ENCODE peak calls at places on chromosomes 4 and X, in five cellular contexts. D is esophagus squamous epithelium, T is ovary, Y is right atrium auricular region, F is sigmoid colon. I is an unnamed sample.

GRCh38 chr4:84927428-84927827 is 39.1 kb downstream of the WDFY3 start:
- DNase-seq in F (no peak), D (no peak), Y (no peak), T (no peak), I (no peak)

GRCh38 chr4:115596265-115597001 is 483.0 kb upstream of the NDST4 start:
- DNase-seq in Y (no peak), T (no peak), D (no peak), F (no peak), I (no peak)

GRCh38 chr4:139530833-139531427 is 25.1 kb downstream of the SETD7 start:
- DNase-seq in D (no peak), F (no peak), Y (no peak), T (no peak), I (no peak)

GRCh38 chrX:143571521-143571920 is 54.2 kb upstream of the SPANXN3 start:
- DNase-seq in D (no peak), F (no peak), T (no peak), Y (no peak), I (no peak)

GRCh38 chr4:185395255-185395955 is at the start of gene LRP2BP:
- DNase-seq in F (no peak), D (no peak), T (no peak), Y (no peak), I (no peak)

GRCh38 chr4:114312349-114312748 is 286.3 kb upstream of the UGT8 start:
- DNase-seq in T (no peak), D (no peak), Y (no peak), F (no peak), I (no peak)

GRCh38 chrX:20571611-20572010 is 304.9 kb upstream of the RPS6KA3 start:
- DNase-seq in Y (no peak), F (no peak), T (no peak), D (no peak), I (no peak)

GRCh38 chr4:152540293-152540674 is 4.4 kb upstream of the FBXW7 start:
- DNase-seq in Y (no peak), T (no peak), D (no peak), F (no peak), I (no peak)

GRCh38 chr4:10022346-10023049 is 1.2 kb upstream of the SLC2A9 start:
- DNase-seq in D (no peak), F (no peak), Y (no peak), T (no peak), I (no peak)

GRCh38 chrX:30196322-30196721 is 19.0 kb upstream of the MAGEB2 start:
- DNase-seq in F (no peak), Y (no peak), T (no peak), D (no peak), I (no peak)

GRCh38 chrX:47366051-47366722 is 4.2 kb upstream of the ZNF157 start:
- DNase-seq in Y (peak; percentile 60), F (peak; percentile 78), T (peak; percentile 44), D (no peak), I (no peak)

GRCh38 chrX:11273544-11273943 is 19.7 kb upstream of the AMELX start:
- DNase-seq in T (no peak), D (no peak), Y (no peak), F (no peak), I (no peak)

GRCh38 chrX:119238557-119238956 is 2.5 kb downstream of the PGRMC1 start:
- DNase-seq in T (no peak), F (no peak), D (no peak), Y (no peak), I (no peak)

GRCh38 chr4:176270669-176271068 is 1.6 kb upstream of the ASB5 start:
- DNase-seq in Y (no peak), D (no peak), F (peak; percentile 78), T (no peak), I (no peak)

GRCh38 chr4:40309250-40309774 is 25.8 kb upstream of the CHRNA9 start:
- DNase-seq in D (no peak), Y (peak; percentile 92), T (peak; percentile 85), F (peak; percentile 89), I (peak; percentile 90)

GRCh38 chrX:153379508-153379907 is 21.6 kb downstream of the PNMA6E start:
- DNase-seq in F (no peak), D (no peak), Y (no peak), T (no peak), I (no peak)

GRCh38 chrX:153379971-153380581 is 21.1 kb downstream of the PNMA6E start:
- DNase-seq in Y (no peak), T (no peak), F (no peak), D (no peak), I (no peak)

GRCh38 chrX:153375571-153375970 is 25.6 kb downstream of the PNMA6E start:
- DNase-seq in T (no peak), Y (no peak), F (no peak), D (no peak), I (no peak)

GRCh38 chrX:153378607-153379006 is 22.5 kb downstream of the PNMA6E start:
- DNase-seq in Y (no peak), D (no peak), F (no peak), T (no peak), I (no peak)

GRCh38 chrX:153377727-153378126 is 23.4 kb downstream of the PNMA6E start:
- DNase-seq in T (no peak), D (no peak), F (no peak), Y (no peak), I (no peak)
- H3K27me3 ChIP-seq in T (no peaks in the 10 kb centered on the region), D (no peaks in the 10 kb centered on the region), F (no peaks in the 10 kb centered on the region), Y (no peaks in the 10 kb centered on the region), I (no peaks in the 10 kb centered on the region)

GRCh38 chrX:107470971-107471370 is 21.5 kb downstream of the FRMPD3 start:
- DNase-seq in F (no peak), T (no peak), Y (no peak), D (no peak), I (no peak)

GRCh38 chrX:107470198-107470597 is 20.7 kb downstream of the FRMPD3 start:
- DNase-seq in D (no peak), F (no peak), T (no peak), Y (no peak), I (no peak)

GRCh38 chrX:107467271-107467670 is 17.8 kb downstream of the FRMPD3 start:
- DNase-seq in F (no peak), T (no peak), Y (no peak), D (no peak), I (no peak)

GRCh38 chrX:107465932-107466620 is 16.6 kb downstream of the FRMPD3 start:
- DNase-seq in Y (no peak), F (no peak), T (no peak), D (no peak), I (no peak)
- H3K27me3 ChIP-seq in Y (no peaks in the 10 kb centered on the region), F (no peaks in the 10 kb centered on the region), T (no peaks in the 10 kb centered on the region), D (no peaks in the 10 kb centered on the region), I (peaks cover 23% of the 10 kb centered on the region)

GRCh38 chr4:183797041-183797444 is 108.1 kb upstream of the STOX2 start:
- DNase-seq in F (no peak), Y (no peak), T (no peak), D (no peak), I (no peak)
- H3K27me3 ChIP-seq in F (peaks cover 23% of the 10 kb centered on the region), Y (no peaks in the 10 kb centered on the region), T (no peaks in the 10 kb centered on the region), D (no peaks in the 10 kb centered on the region), I (no peaks in the 10 kb centered on the region)

GRCh38 chr4:15234585-15235126 is 193.2 kb upstream of the C1QTNF7 start:
- DNase-seq in T (no peak), D (no peak), Y (no peak), F (no peak), I (no peak)

GRCh38 chr4:15233626-15234025 is 194.2 kb upstream of the C1QTNF7 start:
- DNase-seq in Y (no peak), D (no peak), T (no peak), F (no peak), I (no peak)

GRCh38 chr4:15232725-15233597 is 194.9 kb upstream of the C1QTNF7 start:
- DNase-seq in D (no peak), Y (no peak), T (no peak), F (no peak), I (no peak)

GRCh38 chr4:15231265-15232091 is 196.4 kb upstream of the C1QTNF7 start:
- DNase-seq in T (peak; percentile 78), F (peak; percentile 91), D (no peak), Y (peak; percentile 89), I (peak; percentile 75)

DNA sequence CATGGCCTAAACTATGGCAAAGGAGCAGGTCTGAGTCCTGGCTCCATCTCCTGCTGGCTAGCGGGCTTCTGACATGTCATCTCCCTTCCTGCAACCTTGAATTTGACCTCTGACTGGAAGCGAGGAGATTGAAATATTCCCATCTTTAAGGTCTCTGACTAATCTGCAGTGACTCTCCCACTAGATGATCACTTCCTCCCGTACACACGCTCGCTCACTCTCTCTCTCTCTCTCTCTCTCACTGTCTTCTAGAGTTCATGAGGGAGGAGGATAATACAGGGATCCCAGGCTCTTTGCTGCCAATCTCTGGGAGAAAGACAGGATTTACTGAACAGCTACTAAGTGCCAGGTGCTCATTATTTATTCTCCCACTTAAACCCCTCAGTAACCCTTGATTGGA is 193.7 kb upstream of the C1QTNF7 start:
- DNase-seq in T (no peak), F (no peak), D (no peak), Y (no peak), I (no peak)
- H3K27me3 ChIP-seq in T (no peaks in the 10 kb centered on the region), F (no peaks in the 10 kb centered on the region), D (no peaks in the 10 kb centered on the region), Y (no peaks in the 10 kb centered on the region), I (no peaks in the 10 kb centered on the region)

GRCh38 chrX:39534949-39535348 is 562.8 kb downstream of the BCOR start:
- DNase-seq in T (no peak), F (no peak), D (no peak), Y (no peak), I (no peak)
- H3K27me3 ChIP-seq in T (no peaks in the 10 kb centered on the region), F (no peaks in the 10 kb centered on the region), D (peaks cover 8% of the 10 kb centered on the region), Y (no peaks in the 10 kb centered on the region), I (no peaks in the 10 kb centered on the region)

GRCh38 chr4:1403177-1403583 is 3.1 kb downstream of the NKX1-1 start:
- DNase-seq in T (no peak), F (peak; percentile 41), D (no peak), Y (no peak), I (no peak)

GRCh38 chr4:1404573-1405248 is 1.5 kb downstream of the NKX1-1 start:
- DNase-seq in Y (peak; percentile 30), D (no peak), T (no peak), F (peak; percentile 30), I (no peak)

GRCh38 chr4:1405249-1405635 is 1.0 kb downstream of the NKX1-1 start:
- DNase-seq in F (no peak), T (no peak), D (no peak), Y (peak; percentile 11), I (no peak)

GRCh38 chr4:1402516-1403101 is 3.6 kb downstream of the NKX1-1 start:
- DNase-seq in T (no peak), Y (no peak), D (no peak), F (peak; percentile 56), I (no peak)

GRCh38 chr4:1403591-1404572 is 2.4 kb downstream of the NKX1-1 start:
- DNase-seq in Y (peak; percentile 16), T (no peak), D (no peak), F (peak; percentile 55), I (no peak)
- H3K27me3 ChIP-seq in Y (peaks cover 24% of the 10 kb centered on the region), T (peaks cover 11% of the 10 kb centered on the region), D (peaks cover 66% of the 10 kb centered on the region), F (peaks cover 86% of the 10 kb centered on the region), I (peaks cover 80% of the 10 kb centered on the region)

GRCh38 chrX:151801980-151802379 is 67.4 kb downstream of the CNGA2 start:
- DNase-seq in D (no peak), T (no peak), F (no peak), Y (peak; percentile 32), I (no peak)

DNA sequence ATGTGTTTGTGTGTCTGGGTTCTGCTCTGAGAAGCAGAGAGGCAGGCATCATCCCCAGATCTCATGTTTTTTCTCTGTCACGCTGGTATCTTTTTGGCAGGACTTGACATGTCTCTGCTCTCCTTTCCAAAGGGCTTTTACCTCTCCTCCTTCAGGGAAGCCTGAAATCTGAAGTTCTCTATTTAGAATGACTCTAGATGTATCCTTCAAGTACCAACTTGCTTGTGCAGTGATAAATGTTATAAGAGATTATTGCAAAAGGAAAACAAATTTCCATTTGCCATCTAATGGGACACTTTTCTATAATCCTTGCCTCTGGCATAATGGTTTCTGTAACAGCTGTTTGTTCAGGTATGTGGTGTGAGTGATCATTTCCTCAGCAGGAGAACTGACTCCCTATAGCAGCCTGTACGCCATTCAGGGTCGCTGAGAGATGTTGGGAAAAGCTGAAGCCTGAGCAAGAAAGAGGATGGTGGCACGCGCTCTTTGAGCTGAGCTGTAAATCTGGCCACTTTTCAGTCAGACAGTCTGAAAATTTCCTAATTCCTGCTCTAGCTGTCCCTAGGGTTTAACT is 72.5 kb downstream of the CNGA2 start:
- DNase-seq in D (no peak), F (no peak), T (no peak), Y (peak; percentile 16), I (no peak)
- H3K27me3 ChIP-seq in D (no peaks in the 10 kb centered on the region), F (no peaks in the 10 kb centered on the region), T (no peaks in the 10 kb centered on the region), Y (no peaks in the 10 kb centered on the region), I (no peaks in the 10 kb centered on the region)